ENCODE peak calls at places on chromosomes 13 and 19, in six cellular contexts. Y is Daoy; I is NCI-H345; W is stimulated activated CD8-positive, alpha-beta memory T cell treated with anti-CD3 and anti-CD28 coated beads, Interleukin-2, amount 100 ng/mL, for 48 hours; R is stimulated activated CD4-positive, alpha-beta T cell treated with anti-CD3 and anti-CD28 coated beads, Interleukin-1b, Interleukin-23, amount 100 ng/mL, for 1 hour; H is cardiac muscle cell. S is an unnamed sample.

GRCh38 chr19:33434886-33435705 is 61.6 kb downstream of the CEBPG start:
- DNase-seq in Y (peak), I (no peak), W (no peak), R (no peak), H (no peak), S (no peak)

GRCh38 chr19:1843646-1844394 is 4.5 kb downstream of the REXO1 start:
- DNase-seq in Y (no peak), I (no peak), W (no peak), R (no peak), H (no peak), S (no peak)

GRCh38 chr13:29021717-29022116 is 201.6 kb downstream of the MTUS2 start:
- DNase-seq in Y (no peak), I (no peak), W (no peak), R (no peak), H (no peak), S (no peak)

GRCh38 chr19:1503089-1503924 is 9.5 kb downstream of the ADAMTSL5 start:
- DNase-seq in Y (peak), I (peak), W (peak), R (peak), H (peak), S (no peak)

GRCh38 chr13:95568131-95568530 is 15.6 kb downstream of the CLDN10 start:
- DNase-seq in Y (no peak), I (no peak), W (no peak), R (no peak), H (no peak), S (no peak)

GRCh38 chr19:54030895-54031586 is 32.7 kb downstream of the VSTM1 start:
- DNase-seq in Y (peak), I (no peak), W (no peak), R (no peak), H (peak), S (no peak)

GRCh38 chr19:14544977-14545715 is 15.8 kb downstream of the TECR start:
- DNase-seq in Y (no peak), I (peak), W (no peak), R (no peak), H (no peak), S (no peak)

GRCh38 chr13:44710576-44710975 is 134.4 kb upstream of the TSC22D1 start:
- DNase-seq in Y (peak), I (no peak), W (peak), R (no peak), H (no peak), S (no peak)

S was measured in GOT3.